ENCODE peak calls at places on chromosomes 12 and 14, in nine cellular contexts. One of them, this sample, is unnamed.

GRCh38 chr14:100950024-100950423 is 46.5 kb upstream of the RTL1 start:
- DNase-seq in fibroblast of pulmonary artery: no peak
- DNase-seq in tibial artery: no peak
- DNase-seq in fibroblast of the aortic adventitia: no peak
- DNase-seq in thoracic aorta: no peak
- DNase-seq in left ventricle myocardium inferior: no peak
- DNase-seq in WERI-Rb-1: no peak
- DNase-seq in CD4-positive, alpha-beta T cell: no peak
- DNase-seq in MM.1S: no peak
- DNase-seq in this sample: no peak

GRCh38 chr14:95683793-95684192 is 2.4 kb upstream of the TCL1B start:
- DNase-seq in fibroblast of pulmonary artery: no peak
- DNase-seq in tibial artery: no peak
- DNase-seq in fibroblast of the aortic adventitia: no peak
- DNase-seq in thoracic aorta: no peak
- DNase-seq in left ventricle myocardium inferior: no peak
- DNase-seq in WERI-Rb-1: no peak
- DNase-seq in CD4-positive, alpha-beta T cell: peak
- DNase-seq in MM.1S: peak
- DNase-seq in this sample: no peak

GRCh38 chr14:50675597-50675996 is 7.5 kb upstream of the SAV1 start:
- DNase-seq in fibroblast of pulmonary artery: no peak
- DNase-seq in tibial artery: no peak
- DNase-seq in fibroblast of the aortic adventitia: peak
- DNase-seq in thoracic aorta: no peak
- DNase-seq in left ventricle myocardium inferior: no peak
- DNase-seq in WERI-Rb-1: no peak
- DNase-seq in CD4-positive, alpha-beta T cell: no peak
- DNase-seq in MM.1S: no peak
- DNase-seq in this sample: no peak

GRCh38 chr12:57729321-57729844 is 9.2 kb downstream of the AGAP2 start:
- DNase-seq in fibroblast of pulmonary artery: no peak
- DNase-seq in tibial artery: no peak
- DNase-seq in fibroblast of the aortic adventitia: no peak
- DNase-seq in thoracic aorta: no peak
- DNase-seq in left ventricle myocardium inferior: no peak
- DNase-seq in WERI-Rb-1: no peak
- DNase-seq in CD4-positive, alpha-beta T cell: no peak
- DNase-seq in MM.1S: no peak
- DNase-seq in this sample: no peak

GRCh38 chr12:67457799-67458680 is 188.9 kb downstream of the CAND1 start:
- DNase-seq in fibroblast of pulmonary artery: peak
- DNase-seq in tibial artery: peak
- DNase-seq in fibroblast of the aortic adventitia: peak
- DNase-seq in thoracic aorta: no peak
- DNase-seq in left ventricle myocardium inferior: no peak
- DNase-seq in WERI-Rb-1: no peak
- DNase-seq in CD4-positive, alpha-beta T cell: no peak
- DNase-seq in MM.1S: no peak
- DNase-seq in this sample: no peak

GRCh38 chr14:71362920-71363584 is 455.8 kb downstream of the PCNX1 start:
- DNase-seq in fibroblast of pulmonary artery: peak
- DNase-seq in tibial artery: no peak
- DNase-seq in fibroblast of the aortic adventitia: peak
- DNase-seq in thoracic aorta: no peak
- DNase-seq in left ventricle myocardium inferior: no peak
- DNase-seq in WERI-Rb-1: peak
- DNase-seq in CD4-positive, alpha-beta T cell: no peak
- DNase-seq in MM.1S: no peak
- DNase-seq in this sample: no peak

GRCh38 chr14:38290601-38291190 is 34.8 kb upstream of the CLEC14A start:
- DNase-seq in fibroblast of pulmonary artery: peak
- DNase-seq in tibial artery: no peak
- DNase-seq in fibroblast of the aortic adventitia: peak
- DNase-seq in thoracic aorta: no peak
- DNase-seq in left ventricle myocardium inferior: no peak
- DNase-seq in WERI-Rb-1: no peak
- DNase-seq in CD4-positive, alpha-beta T cell: no peak
- DNase-seq in MM.1S: no peak
- DNase-seq in this sample: no peak

GRCh38 chr12:24479131-24479530 is 469.8 kb downstream of the BCAT1 start:
- DNase-seq in fibroblast of pulmonary artery: no peak
- DNase-seq in tibial artery: no peak
- DNase-seq in fibroblast of the aortic adventitia: no peak
- DNase-seq in thoracic aorta: no peak
- DNase-seq in left ventricle myocardium inferior: no peak
- DNase-seq in WERI-Rb-1: no peak
- DNase-seq in CD4-positive, alpha-beta T cell: no peak
- DNase-seq in MM.1S: no peak
- DNase-seq in this sample: no peak

GRCh38 chr14:51546603-51547258 is 105.0 kb upstream of the FRMD6 start:
- DNase-seq in fibroblast of pulmonary artery: no peak
- DNase-seq in tibial artery: no peak
- DNase-seq in fibroblast of the aortic adventitia: no peak
- DNase-seq in thoracic aorta: no peak
- DNase-seq in left ventricle myocardium inferior: no peak
- DNase-seq in WERI-Rb-1: no peak
- DNase-seq in CD4-positive, alpha-beta T cell: no peak
- DNase-seq in MM.1S: no peak
- DNase-seq in this sample: no peak

GRCh38 chr14:79605863-79606262 is 605.4 kb downstream of the DIO2 start:
- DNase-seq in fibroblast of pulmonary artery: no peak
- DNase-seq in tibial artery: no peak
- DNase-seq in fibroblast of the aortic adventitia: no peak
- DNase-seq in thoracic aorta: no peak
- DNase-seq in left ventricle myocardium inferior: no peak
- DNase-seq in WERI-Rb-1: no peak
- DNase-seq in CD4-positive, alpha-beta T cell: no peak
- DNase-seq in MM.1S: no peak
- DNase-seq in this sample: no peak

GRCh38 chr14:23358553-23359166 is 6.0 kb upstream of the SLC22A17 start:
- DNase-seq in fibroblast of pulmonary artery: no peak
- DNase-seq in tibial artery: no peak
- DNase-seq in fibroblast of the aortic adventitia: no peak
- DNase-seq in thoracic aorta: no peak
- DNase-seq in left ventricle myocardium inferior: no peak
- DNase-seq in WERI-Rb-1: no peak
- DNase-seq in CD4-positive, alpha-beta T cell: no peak
- DNase-seq in MM.1S: no peak
- DNase-seq in this sample: no peak

GRCh38 chr12:11969437-11970154 is 101.1 kb upstream of the BCL2L14 start:
- DNase-seq in fibroblast of pulmonary artery: no peak
- DNase-seq in tibial artery: no peak
- DNase-seq in fibroblast of the aortic adventitia: no peak
- DNase-seq in thoracic aorta: no peak
- DNase-seq in left ventricle myocardium inferior: no peak
- DNase-seq in WERI-Rb-1: peak
- DNase-seq in CD4-positive, alpha-beta T cell: no peak
- DNase-seq in MM.1S: no peak
- DNase-seq in this sample: no peak

GRCh38 chr14:65369560-65369959 is 43.0 kb upstream of the FUT8 start:
- DNase-seq in fibroblast of pulmonary artery: no peak
- DNase-seq in tibial artery: no peak
- DNase-seq in fibroblast of the aortic adventitia: no peak
- DNase-seq in thoracic aorta: no peak
- DNase-seq in left ventricle myocardium inferior: no peak
- DNase-seq in WERI-Rb-1: no peak
- DNase-seq in CD4-positive, alpha-beta T cell: no peak
- DNase-seq in MM.1S: no peak
- DNase-seq in this sample: no peak

GRCh38 chr12:20142956-20143355 is 225.4 kb upstream of the PDE3A start:
- DNase-seq in fibroblast of pulmonary artery: no peak
- DNase-seq in tibial artery: no peak
- DNase-seq in fibroblast of the aortic adventitia: no peak
- DNase-seq in thoracic aorta: no peak
- DNase-seq in left ventricle myocardium inferior: no peak
- DNase-seq in WERI-Rb-1: no peak
- DNase-seq in CD4-positive, alpha-beta T cell: no peak
- DNase-seq in MM.1S: peak
- DNase-seq in this sample: no peak

GRCh38 chr12:21704847-21705246 is 47.2 kb upstream of the LDHB start:
- DNase-seq in fibroblast of pulmonary artery: no peak
- DNase-seq in tibial artery: no peak
- DNase-seq in fibroblast of the aortic adventitia: no peak
- DNase-seq in thoracic aorta: no peak
- DNase-seq in left ventricle myocardium inferior: no peak
- DNase-seq in WERI-Rb-1: no peak
- DNase-seq in CD4-positive, alpha-beta T cell: no peak
- DNase-seq in MM.1S: no peak
- DNase-seq in this sample: no peak

GRCh38 chr12:53298154-53298553 is 1.3 kb upstream of the MYG1 start:
- DNase-seq in fibroblast of pulmonary artery: peak
- DNase-seq in tibial artery: no peak
- DNase-seq in fibroblast of the aortic adventitia: peak
- DNase-seq in thoracic aorta: no peak
- DNase-seq in left ventricle myocardium inferior: no peak
- DNase-seq in WERI-Rb-1: no peak
- DNase-seq in CD4-positive, alpha-beta T cell: no peak
- DNase-seq in MM.1S: no peak
- DNase-seq in this sample: no peak
- TF ChIP-seq CTCF in fibroblast of pulmonary artery: no peak
- TF ChIP-seq CTCF in tibial artery: no peak
- TF ChIP-seq CTCF in fibroblast of the aortic adventitia: no peak
- TF ChIP-seq CTCF in thoracic aorta: no peak
- TF ChIP-seq CTCF in left ventricle myocardium inferior: no peak
- TF ChIP-seq CTCF in WERI-Rb-1: no peak
- TF ChIP-seq CTCF in CD4-positive, alpha-beta T cell: no peak
- TF ChIP-seq CTCF in MM.1S: no peak
- TF ChIP-seq CTCF in this sample: no peak

GRCh38 chr14:28142400-28143015 is 624.1 kb upstream of the FOXG1 start:
- DNase-seq in fibroblast of pulmonary artery: peak
- DNase-seq in tibial artery: no peak
- DNase-seq in fibroblast of the aortic adventitia: peak
- DNase-seq in thoracic aorta: no peak
- DNase-seq in left ventricle myocardium inferior: no peak
- DNase-seq in WERI-Rb-1: no peak
- DNase-seq in CD4-positive, alpha-beta T cell: no peak
- DNase-seq in MM.1S: no peak
- DNase-seq in this sample: no peak
- TF ChIP-seq CTCF in fibroblast of pulmonary artery: peak
- TF ChIP-seq CTCF in tibial artery: no peak
- TF ChIP-seq CTCF in fibroblast of the aortic adventitia: peak
- TF ChIP-seq CTCF in thoracic aorta: no peak
- TF ChIP-seq CTCF in left ventricle myocardium inferior: no peak
- TF ChIP-seq CTCF in WERI-Rb-1: peak
- TF ChIP-seq CTCF in CD4-positive, alpha-beta T cell: no peak
- TF ChIP-seq CTCF in MM.1S: peak
- TF ChIP-seq CTCF in this sample: no peak

GRCh38 chr14:39988939-39989338 is 556.7 kb upstream of the FBXO33 start:
- DNase-seq in fibroblast of pulmonary artery: peak
- DNase-seq in tibial artery: no peak
- DNase-seq in fibroblast of the aortic adventitia: peak
- DNase-seq in thoracic aorta: no peak
- DNase-seq in left ventricle myocardium inferior: no peak
- DNase-seq in WERI-Rb-1: no peak
- DNase-seq in CD4-positive, alpha-beta T cell: no peak
- DNase-seq in MM.1S: peak
- DNase-seq in this sample: no peak
- TF ChIP-seq CTCF in fibroblast of pulmonary artery: peak
- TF ChIP-seq CTCF in tibial artery: no peak
- TF ChIP-seq CTCF in fibroblast of the aortic adventitia: no peak
- TF ChIP-seq CTCF in thoracic aorta: no peak
- TF ChIP-seq CTCF in left ventricle myocardium inferior: peak
- TF ChIP-seq CTCF in WERI-Rb-1: no peak
- TF ChIP-seq CTCF in CD4-positive, alpha-beta T cell: no peak
- TF ChIP-seq CTCF in MM.1S: peak
- TF ChIP-seq CTCF in this sample: peak

DNA sequence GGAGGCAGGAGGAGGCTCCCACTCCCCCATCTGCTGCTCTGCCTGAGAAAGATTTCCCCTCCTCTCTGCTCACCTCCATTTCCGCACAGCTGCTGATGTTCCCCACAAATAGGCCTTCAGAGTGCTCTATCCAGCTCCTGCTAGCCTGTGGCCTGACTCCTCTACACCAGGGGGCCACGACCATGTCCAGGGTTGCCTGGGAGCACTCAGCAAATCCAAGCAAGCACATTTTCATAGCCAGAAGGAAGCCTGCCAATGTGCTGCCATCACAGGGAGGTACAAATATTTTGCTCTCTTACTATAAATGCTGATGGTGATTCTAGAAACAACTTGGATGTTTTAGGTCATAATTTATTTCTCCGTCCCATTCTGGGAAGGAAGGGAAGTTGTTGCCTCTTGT is 17.3 kb downstream of the KCNA5 start:
- DNase-seq in fibroblast of pulmonary artery: no peak
- DNase-seq in tibial artery: no peak
- DNase-seq in fibroblast of the aortic adventitia: no peak
- DNase-seq in thoracic aorta: peak
- DNase-seq in left ventricle myocardium inferior: no peak
- DNase-seq in WERI-Rb-1: no peak
- DNase-seq in CD4-positive, alpha-beta T cell: no peak
- DNase-seq in MM.1S: no peak
- DNase-seq in this sample: no peak
- TF ChIP-seq CTCF in fibroblast of pulmonary artery: no peak
- TF ChIP-seq CTCF in tibial artery: no peak
- TF ChIP-seq CTCF in fibroblast of the aortic adventitia: no peak
- TF ChIP-seq CTCF in thoracic aorta: no peak
- TF ChIP-seq CTCF in left ventricle myocardium inferior: no peak
- TF ChIP-seq CTCF in WERI-Rb-1: no peak
- TF ChIP-seq CTCF in CD4-positive, alpha-beta T cell: no peak
- TF ChIP-seq CTCF in MM.1S: no peak
- TF ChIP-seq CTCF in this sample: no peak